ENCODE peak calls at places on chromosome 2, in seven cellular contexts. P, H, T, Y, G, B and F are unnamed samples.

GRCh38 chr2:2043394-2043793 is 287.7 kb downstream of the MYT1L start:
- DNase-seq in Y (no peak), T (no peak), B (no peak), G (no peak), P (no peak), H (no peak), F (no peak)

GRCh38 chr2:47043142-47043890 is 111.8 kb downstream of the STPG4 start:
- DNase-seq in H (peak; percentile 92), T (no peak), G (no peak), Y (peak; percentile 90), P (peak; percentile 95), B (no peak), F (peak; percentile 19)

GRCh38 chr2:56009758-56010534 is 86.4 kb upstream of the EFEMP1 start:
- DNase-seq in P (peak; percentile 35), Y (peak; percentile 83), B (no peak), G (no peak), H (no peak), T (no peak), F (no peak)

GRCh38 chr2:12759248-12759647 is 42.5 kb downstream of the TRIB2 start:
- DNase-seq in B (no peak), P (peak; percentile 83), T (no peak), G (no peak), H (no peak), Y (peak; percentile 71), F (no peak)

GRCh38 chr2:60936757-60937156 is 55.4 kb downstream of the REL start:
- DNase-seq in P (no peak), H (no peak), T (no peak), G (no peak), Y (no peak), B (no peak), F (no peak)

GRCh38 chr2:71604709-71605085 is 151.3 kb downstream of the DYSF start:
- DNase-seq in B (no peak), T (peak; percentile 25), Y (no peak), P (no peak), H (no peak), G (no peak), F (no peak)

GRCh38 chr2:230537531-230537976 is 121.6 kb downstream of the SP100 start:
- DNase-seq in G (no peak), Y (no peak), B (no peak), H (no peak), T (no peak), P (no peak), F (no peak)

GRCh38 chr2:112959109-112959591 is 18.7 kb upstream of the IL36G start:
- DNase-seq in G (no peak), B (no peak), H (no peak), Y (peak; percentile 5), T (no peak), P (no peak), F (no peak)

GRCh38 chr2:159286709-159287441 is 372 bp upstream of the WDSUB1 start:
- DNase-seq in B (peak; percentile 95), Y (peak; percentile 92), H (peak; percentile 99), P (peak; percentile 100), G (peak; percentile 85), T (peak; percentile 100), F (peak; percentile 81)

GRCh38 chr2:147394179-147394790 is 450.5 kb upstream of the ACVR2A start:
- DNase-seq in G (no peak), T (no peak), Y (no peak), P (no peak), H (no peak), B (no peak), F (no peak)

GRCh38 chr2:8412082-8412481 is 269.8 kb upstream of the ID2 start:
- DNase-seq in P (peak; percentile 27), Y (no peak), T (no peak), G (no peak), H (peak; percentile 32), B (no peak), F (no peak)

GRCh38 chr2:126895336-126895735 is 3.4 kb upstream of the TEX51 start:
- DNase-seq in P (no peak), G (no peak), H (no peak), T (peak; percentile 10), Y (no peak), B (no peak), F (no peak)

GRCh38 chr2:185919155-185919554 is 180.6 kb downstream of the FSIP2 start:
- DNase-seq in B (no peak), T (no peak), Y (no peak), P (no peak), H (no peak), G (no peak), F (no peak)

GRCh38 chr2:17536416-17536815 is 4.1 kb upstream of the VSNL1 start:
- DNase-seq in T (no peak), G (no peak), H (no peak), B (no peak), P (no peak), Y (peak; percentile 15), F (no peak)

GRCh38 chr2:1625281-1626001 is 118.9 kb downstream of the PXDN start:
- DNase-seq in P (peak; percentile 58), H (no peak), G (no peak), Y (peak; percentile 52), B (no peak), T (peak; percentile 46), F (no peak)

GRCh38 chr2:7497223-7497622 is 580.0 kb downstream of the RNF144A start:
- DNase-seq in B (no peak), T (no peak), H (no peak), P (peak; percentile 12), Y (no peak), G (no peak), F (no peak)

GRCh38 chr2:48412409-48413259 is 117.3 kb upstream of the STON1 start:
- DNase-seq in H (no peak), G (no peak), Y (peak; percentile 66), B (no peak), T (no peak), P (no peak), F (no peak)

GRCh38 chr2:161283926-161284325 is 24.3 kb upstream of the PSMD14 start:
- DNase-seq in H (no peak), T (no peak), G (no peak), B (no peak), Y (peak; percentile 36), P (peak; percentile 5), F (no peak)

GRCh38 chr2:128599700-128600099 is 281.0 kb upstream of the HS6ST1 start:
- DNase-seq in H (no peak), T (peak; percentile 21), G (no peak), B (no peak), Y (no peak), P (no peak), F (no peak)

GRCh38 chr2:1884933-1885580 is 140.7 kb upstream of the PXDN start:
- DNase-seq in P (no peak), H (no peak), Y (peak; percentile 69), T (no peak), G (no peak), B (no peak), F (no peak)

GRCh38 chr2:72944804-72945449 is 27.6 kb downstream of the EMX1 start:
- DNase-seq in H (no peak), T (no peak), P (no peak), G (no peak), B (no peak), Y (no peak), F (no peak)

GRCh38 chr2:218381916-218382366 is at the start of gene SLC11A1:
- DNase-seq in H (peak; percentile 50), G (peak; percentile 38), T (no peak), P (no peak), Y (no peak), B (no peak), F (no peak)

GRCh38 chr2:187453078-187453641 is 5.1 kb upstream of the CALCRL start:
- DNase-seq in B (no peak), G (no peak), Y (peak; percentile 60), H (no peak), P (peak; percentile 20), T (no peak), F (no peak)

GRCh38 chr2:157592983-157593382 is 35.7 kb downstream of the ACVR1C start:
- DNase-seq in G (no peak), T (no peak), H (no peak), Y (peak; percentile 36), P (peak; percentile 14), B (no peak), F (no peak)

GRCh38 chr2:42602218-42602936 is 33.9 kb downstream of the MTA3 start:
- DNase-seq in H (no peak), G (no peak), Y (no peak), T (no peak), B (no peak), P (no peak), F (no peak)

GRCh38 chr2:60699617-60700016 is 56.5 kb upstream of the PAPOLG start:
- DNase-seq in Y (no peak), G (no peak), B (no peak), H (no peak), P (no peak), T (no peak), F (no peak)

GRCh38 chr2:31401580-31401979 is 13.0 kb downstream of the XDH start:
- DNase-seq in H (no peak), G (no peak), Y (peak; percentile 81), B (no peak), P (peak; percentile 90), T (no peak), F (peak; percentile 31)